ENCODE peak calls at places on chromosomes 5 and 9, in eight cellular contexts. One of them, this sample, is unnamed.

GRCh38 chr9:14243514-14244042 is 70.4 kb downstream of the NFIB start:
- DNase-seq in heart right ventricle: no peak
- DNase-seq in WTC11: no peak
- DNase-seq in Peyer's patch: no peak
- DNase-seq in gastrocnemius medialis: no peak
- DNase-seq in dorsolateral prefrontal cortex: no peak
- DNase-seq in H9: no peak
- DNase-seq in OCI-LY7: no peak
- DNase-seq in this sample: no peak

GRCh38 chr9:127210851-127211730 is 53.5 kb upstream of the GARNL3 start:
- DNase-seq in H9: peak; percentile 67
- DNase-seq in WTC11: no peak
- DNase-seq in OCI-LY7: no peak
- DNase-seq in gastrocnemius medialis: no peak
- DNase-seq in dorsolateral prefrontal cortex: no peak
- DNase-seq in heart right ventricle: no peak
- DNase-seq in Peyer's patch: peak; percentile 32
- DNase-seq in this sample: no peak

GRCh38 chr5:111227805-111228204 is 3.6 kb downstream of the CAMK4 start:
- DNase-seq in heart right ventricle: no peak
- DNase-seq in Peyer's patch: no peak
- DNase-seq in OCI-LY7: peak; percentile 18
- DNase-seq in H9: no peak
- DNase-seq in dorsolateral prefrontal cortex: no peak
- DNase-seq in gastrocnemius medialis: no peak
- DNase-seq in WTC11: no peak
- DNase-seq in this sample: no peak

GRCh38 chr9:93886911-93887310 is 68.2 kb downstream of the BARX1 start:
- DNase-seq in dorsolateral prefrontal cortex: no peak
- DNase-seq in Peyer's patch: peak; percentile 19
- DNase-seq in OCI-LY7: no peak
- DNase-seq in WTC11: no peak
- DNase-seq in H9: peak; percentile 25
- DNase-seq in gastrocnemius medialis: no peak
- DNase-seq in heart right ventricle: no peak
- DNase-seq in this sample: no peak

GRCh38 chr5:149019562-149020140 is 43.2 kb downstream of the SH3TC2 start:
- DNase-seq in WTC11: no peak
- DNase-seq in OCI-LY7: no peak
- DNase-seq in H9: no peak
- DNase-seq in dorsolateral prefrontal cortex: no peak
- DNase-seq in Peyer's patch: no peak
- DNase-seq in heart right ventricle: no peak
- DNase-seq in gastrocnemius medialis: no peak
- DNase-seq in this sample: no peak

GRCh38 chr9:123349691-123350480 is 6.1 kb upstream of the CRB2 start:
- DNase-seq in heart right ventricle: no peak
- DNase-seq in WTC11: peak; percentile 84
- DNase-seq in OCI-LY7: peak; percentile 83
- DNase-seq in Peyer's patch: no peak
- DNase-seq in gastrocnemius medialis: peak; percentile 27
- DNase-seq in dorsolateral prefrontal cortex: peak; percentile 50
- DNase-seq in H9: peak; percentile 82
- DNase-seq in this sample: peak; percentile 79

GRCh38 chr5:98679963-98680362 is 93.5 kb upstream of the RGMB start:
- DNase-seq in WTC11: no peak
- DNase-seq in gastrocnemius medialis: no peak
- DNase-seq in OCI-LY7: no peak
- DNase-seq in heart right ventricle: no peak
- DNase-seq in dorsolateral prefrontal cortex: no peak
- DNase-seq in Peyer's patch: no peak
- DNase-seq in H9: no peak
- DNase-seq in this sample: no peak

GRCh38 chr5:88686077-88686541 is 196.9 kb downstream of the MEF2C start:
- DNase-seq in OCI-LY7: no peak
- DNase-seq in H9: no peak
- DNase-seq in WTC11: no peak
- DNase-seq in Peyer's patch: no peak
- DNase-seq in heart right ventricle: no peak
- DNase-seq in gastrocnemius medialis: no peak
- DNase-seq in dorsolateral prefrontal cortex: no peak
- DNase-seq in this sample: no peak

GRCh38 chr9:74025402-74025894 is 471.7 kb upstream of the RORB start:
- DNase-seq in OCI-LY7: no peak
- DNase-seq in heart right ventricle: no peak
- DNase-seq in gastrocnemius medialis: no peak
- DNase-seq in Peyer's patch: no peak
- DNase-seq in H9: no peak
- DNase-seq in WTC11: no peak
- DNase-seq in dorsolateral prefrontal cortex: no peak
- DNase-seq in this sample: no peak

GRCh38 chr5:100900796-100901731 is 2.0 kb downstream of the ST8SIA4 start:
- DNase-seq in OCI-LY7: peak; percentile 95
- DNase-seq in H9: peak; percentile 75
- DNase-seq in heart right ventricle: peak; percentile 70
- DNase-seq in Peyer's patch: peak; percentile 67
- DNase-seq in dorsolateral prefrontal cortex: no peak
- DNase-seq in gastrocnemius medialis: peak; percentile 43
- DNase-seq in WTC11: peak; percentile 67
- DNase-seq in this sample: peak; percentile 31

GRCh38 chr9:35172878-35173277 is 11.1 kb downstream of the UNC13B start:
- DNase-seq in gastrocnemius medialis: no peak
- DNase-seq in OCI-LY7: no peak
- DNase-seq in heart right ventricle: no peak
- DNase-seq in Peyer's patch: no peak
- DNase-seq in H9: no peak
- DNase-seq in dorsolateral prefrontal cortex: no peak
- DNase-seq in WTC11: no peak
- DNase-seq in this sample: no peak

GRCh38 chr5:144436007-144436406 is 265.3 kb downstream of the KCTD16 start:
- DNase-seq in H9: no peak
- DNase-seq in gastrocnemius medialis: no peak
- DNase-seq in OCI-LY7: no peak
- DNase-seq in dorsolateral prefrontal cortex: no peak
- DNase-seq in heart right ventricle: no peak
- DNase-seq in Peyer's patch: no peak
- DNase-seq in WTC11: no peak
- DNase-seq in this sample: no peak

GRCh38 chr5:16980983-16981382 is 44.9 kb upstream of the MYO10 start:
- DNase-seq in H9: no peak
- DNase-seq in heart right ventricle: no peak
- DNase-seq in dorsolateral prefrontal cortex: no peak
- DNase-seq in WTC11: no peak
- DNase-seq in gastrocnemius medialis: no peak
- DNase-seq in OCI-LY7: no peak
- DNase-seq in Peyer's patch: no peak
- DNase-seq in this sample: no peak

GRCh38 chr9:109483771-109484442 is 14.2 kb downstream of the PTPN3 start:
- DNase-seq in gastrocnemius medialis: no peak
- DNase-seq in dorsolateral prefrontal cortex: no peak
- DNase-seq in OCI-LY7: no peak
- DNase-seq in heart right ventricle: no peak
- DNase-seq in H9: no peak
- DNase-seq in Peyer's patch: no peak
- DNase-seq in WTC11: no peak
- DNase-seq in this sample: no peak

GRCh38 chr5:149175346-149176113 is 34.2 kb downstream of the ABLIM3 start:
- DNase-seq in H9: no peak
- DNase-seq in dorsolateral prefrontal cortex: peak; percentile 31
- DNase-seq in heart right ventricle: peak; percentile 75
- DNase-seq in Peyer's patch: no peak
- DNase-seq in gastrocnemius medialis: peak; percentile 94
- DNase-seq in WTC11: no peak
- DNase-seq in OCI-LY7: no peak
- DNase-seq in this sample: no peak

GRCh38 chr5:78007232-78007631 is 231.1 kb upstream of the TBCA start:
- DNase-seq in OCI-LY7: no peak
- DNase-seq in WTC11: no peak
- DNase-seq in H9: no peak
- DNase-seq in heart right ventricle: no peak
- DNase-seq in gastrocnemius medialis: no peak
- DNase-seq in Peyer's patch: no peak
- DNase-seq in dorsolateral prefrontal cortex: no peak
- DNase-seq in this sample: no peak

GRCh38 chr5:43401827-43402226 is 10.4 kb downstream of the CCL28 start:
- DNase-seq in H9: peak; percentile 52
- DNase-seq in gastrocnemius medialis: no peak
- DNase-seq in Peyer's patch: no peak
- DNase-seq in WTC11: peak; percentile 20
- DNase-seq in heart right ventricle: no peak
- DNase-seq in OCI-LY7: peak; percentile 4
- DNase-seq in dorsolateral prefrontal cortex: no peak
- DNase-seq in this sample: no peak
- TF ChIP-seq CTCF in H9: peak; percentile 52
- TF ChIP-seq CTCF in gastrocnemius medialis: no peak
- TF ChIP-seq CTCF in Peyer's patch: no peak
- TF ChIP-seq CTCF in WTC11: no peak
- TF ChIP-seq CTCF in heart right ventricle: no peak
- TF ChIP-seq CTCF in OCI-LY7: peak; percentile 28
- TF ChIP-seq CTCF in dorsolateral prefrontal cortex: no peak
- TF ChIP-seq CTCF in this sample: peak; percentile 31

GRCh38 chr5:79135790-79136553 is 24.4 kb downstream of the BHMT start:
- DNase-seq in OCI-LY7: no peak
- DNase-seq in Peyer's patch: no peak
- DNase-seq in WTC11: no peak
- DNase-seq in gastrocnemius medialis: no peak
- DNase-seq in heart right ventricle: no peak
- DNase-seq in H9: peak; percentile 30
- DNase-seq in dorsolateral prefrontal cortex: no peak
- DNase-seq in this sample: no peak

GRCh38 chr5:79130781-79131180 is 19.2 kb downstream of the BHMT start:
- DNase-seq in WTC11: no peak
- DNase-seq in gastrocnemius medialis: no peak
- DNase-seq in heart right ventricle: no peak
- DNase-seq in H9: no peak
- DNase-seq in OCI-LY7: no peak
- DNase-seq in dorsolateral prefrontal cortex: no peak
- DNase-seq in Peyer's patch: no peak
- DNase-seq in this sample: no peak

GRCh38 chr5:79133657-79134451 is 22.2 kb downstream of the BHMT start:
- DNase-seq in heart right ventricle: peak; percentile 34
- DNase-seq in OCI-LY7: peak; percentile 81
- DNase-seq in H9: peak; percentile 77
- DNase-seq in gastrocnemius medialis: peak; percentile 23
- DNase-seq in Peyer's patch: peak; percentile 55
- DNase-seq in dorsolateral prefrontal cortex: peak; percentile 76
- DNase-seq in WTC11: peak; percentile 76
- DNase-seq in this sample: peak; percentile 76

GRCh38 chr5:79136618-79137017 is 25.0 kb downstream of the BHMT start:
- DNase-seq in H9: no peak
- DNase-seq in gastrocnemius medialis: no peak
- DNase-seq in WTC11: no peak
- DNase-seq in dorsolateral prefrontal cortex: no peak
- DNase-seq in Peyer's patch: no peak
- DNase-seq in OCI-LY7: no peak
- DNase-seq in heart right ventricle: no peak
- DNase-seq in this sample: no peak

DNA sequence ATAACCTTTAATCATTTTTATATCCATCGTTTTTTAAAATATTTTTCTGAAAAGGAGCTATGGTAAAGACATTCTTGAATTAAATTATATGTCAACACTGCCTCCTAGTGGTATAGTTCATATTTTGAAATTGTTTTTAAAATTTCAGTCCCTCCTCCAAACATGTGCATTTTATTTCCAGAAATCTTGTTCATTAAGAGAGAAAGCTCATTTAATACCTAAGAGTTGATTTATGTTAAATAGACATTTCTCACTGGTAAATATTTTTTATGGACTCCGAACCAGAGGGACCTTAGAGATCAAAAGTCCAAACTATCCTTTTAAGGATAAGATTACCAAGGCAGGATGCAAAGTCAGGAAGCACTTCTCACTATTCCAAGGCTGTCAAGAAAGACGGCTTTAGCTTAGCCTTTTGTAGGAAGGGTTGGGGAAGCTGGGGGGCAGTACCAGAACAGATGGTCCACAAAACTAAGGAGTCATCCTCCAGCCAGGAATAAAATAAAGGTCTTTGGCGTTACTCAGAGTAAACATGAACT is 21.6 kb downstream of the BHMT start:
- DNase-seq in WTC11: no peak
- DNase-seq in H9: no peak
- DNase-seq in heart right ventricle: no peak
- DNase-seq in OCI-LY7: peak; percentile 74
- DNase-seq in gastrocnemius medialis: no peak
- DNase-seq in Peyer's patch: no peak
- DNase-seq in dorsolateral prefrontal cortex: peak; percentile 10
- DNase-seq in this sample: no peak
- TF ChIP-seq CTCF in WTC11: peak; percentile 35
- TF ChIP-seq CTCF in H9: peak; percentile 63
- TF ChIP-seq CTCF in heart right ventricle: peak; percentile 45
- TF ChIP-seq CTCF in OCI-LY7: peak; percentile 77
- TF ChIP-seq CTCF in gastrocnemius medialis: peak; percentile 35
- TF ChIP-seq CTCF in Peyer's patch: peak; percentile 63
- TF ChIP-seq CTCF in dorsolateral prefrontal cortex: peak; percentile 61
- TF ChIP-seq CTCF in this sample: peak; percentile 67

GRCh38 chr9:1429328-1429727 is 379.2 kb downstream of the DMRT2 start:
- DNase-seq in dorsolateral prefrontal cortex: no peak
- DNase-seq in Peyer's patch: no peak
- DNase-seq in heart right ventricle: peak; percentile 10
- DNase-seq in H9: no peak
- DNase-seq in WTC11: peak; percentile 58
- DNase-seq in OCI-LY7: no peak
- DNase-seq in gastrocnemius medialis: no peak
- DNase-seq in this sample: no peak

DNA sequence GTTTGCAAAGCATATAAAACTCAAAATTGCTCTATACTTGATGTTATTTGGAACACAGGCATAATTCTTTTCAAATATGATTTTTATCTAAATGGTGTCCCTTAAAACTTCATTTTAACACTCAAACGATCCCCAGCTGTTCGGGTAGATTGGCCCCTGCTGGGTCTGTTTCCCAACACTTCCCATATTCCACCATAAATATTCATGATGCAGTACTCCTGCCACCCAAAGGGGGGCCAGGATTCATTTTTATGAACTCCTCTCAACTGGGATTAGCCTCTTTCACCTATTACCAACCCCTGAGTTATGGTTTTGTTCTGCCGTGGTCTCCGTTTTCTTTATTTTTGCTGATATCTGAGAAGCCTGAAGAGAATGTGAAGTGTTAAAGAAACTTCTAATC is 383.9 kb downstream of the DMRT2 start:
- DNase-seq in heart right ventricle: no peak
- DNase-seq in OCI-LY7: no peak
- DNase-seq in Peyer's patch: no peak
- DNase-seq in WTC11: no peak
- DNase-seq in gastrocnemius medialis: no peak
- DNase-seq in dorsolateral prefrontal cortex: no peak
- DNase-seq in H9: no peak
- DNase-seq in this sample: no peak
- TF ChIP-seq CTCF in heart right ventricle: no peak
- TF ChIP-seq CTCF in OCI-LY7: peak; percentile 33
- TF ChIP-seq CTCF in Peyer's patch: no peak
- TF ChIP-seq CTCF in WTC11: peak; percentile 26
- TF ChIP-seq CTCF in gastrocnemius medialis: no peak
- TF ChIP-seq CTCF in dorsolateral prefrontal cortex: no peak
- TF ChIP-seq CTCF in H9: peak; percentile 32
- TF ChIP-seq CTCF in this sample: peak; percentile 33

DNA sequence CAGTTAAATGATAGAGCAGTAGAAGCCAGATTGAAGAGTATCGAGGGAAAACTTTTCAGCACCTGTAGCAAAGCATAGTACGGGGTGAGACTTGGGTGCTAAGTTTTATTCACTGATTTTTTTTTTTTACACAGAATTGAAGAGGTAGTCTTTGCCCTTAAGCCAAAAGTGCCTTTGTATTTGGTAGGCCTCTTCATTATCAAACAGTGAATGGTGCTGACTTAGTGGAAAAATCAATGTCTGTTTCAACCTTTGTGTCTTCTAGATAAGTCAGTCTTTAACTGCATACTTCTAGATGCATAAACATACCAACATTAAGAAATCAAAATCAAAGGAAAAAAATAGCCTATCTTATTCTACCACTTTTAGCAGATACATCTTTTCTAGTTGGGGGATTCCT is 13.7 kb downstream of the RNF14 start:
- DNase-seq in WTC11: no peak
- DNase-seq in dorsolateral prefrontal cortex: no peak
- DNase-seq in OCI-LY7: no peak
- DNase-seq in heart right ventricle: no peak
- DNase-seq in Peyer's patch: no peak
- DNase-seq in gastrocnemius medialis: no peak
- DNase-seq in H9: no peak
- DNase-seq in this sample: no peak
- TF ChIP-seq CTCF in WTC11: no peak
- TF ChIP-seq CTCF in dorsolateral prefrontal cortex: no peak
- TF ChIP-seq CTCF in OCI-LY7: no peak
- TF ChIP-seq CTCF in heart right ventricle: no peak
- TF ChIP-seq CTCF in Peyer's patch: no peak
- TF ChIP-seq CTCF in gastrocnemius medialis: no peak
- TF ChIP-seq CTCF in H9: no peak
- TF ChIP-seq CTCF in this sample: no peak